ENCODE peak calls at places on chromosomes 7 and 10, in five cellular contexts. S is tibial nerve, K is neural progenitor cell, I is left ventricle myocardium inferior, Z is H9. X is an unnamed sample. For H3K9me3, the result is how much of the 10 kb centered on the place peaks cover.

GRCh38 chr10:61903991-61904350 is 2.5 kb downstream of the ARID5B start:
- DNase-seq in Z (no peak), I (no peak), K (no peak), S (no peak), X (no peak)

GRCh38 chr10:27741173-27742091 is 4.2 kb downstream of the MKX start:
- DNase-seq in I (peak), S (no peak), K (peak), Z (peak), X (no peak)

GRCh38 chr10:85611093-85611740 is 755.4 kb downstream of the GRID1 start:
- DNase-seq in Z (peak), S (no peak), I (no peak), K (peak), X (no peak)

GRCh38 chr10:128631801-128632241 is 505.6 kb upstream of the MKI67 start:
- DNase-seq in I (no peak), K (peak), S (peak), Z (no peak), X (no peak)

GRCh38 chr10:98429320-98430072 is 14.5 kb upstream of the PYROXD2 start:
- DNase-seq in Z (no peak), K (no peak), I (no peak), S (no peak), X (no peak)

GRCh38 chr7:113100091-113100723 is 13.6 kb upstream of the GPR85 start:
- DNase-seq in S (no peak), K (no peak), I (peak), Z (no peak), X (no peak)

GRCh38 chr10:49767752-49768151 is 5.6 kb upstream of the OGDHL start:
- DNase-seq in S (no peak), I (no peak), K (no peak), Z (peak), X (no peak)

GRCh38 chr7:111108526-111108925 is 17.6 kb downstream of the LRRN3 start:
- DNase-seq in K (no peak), I (no peak), S (no peak), Z (no peak), X (no peak)

GRCh38 chr10:129033790-129034272 is 433.2 kb upstream of the MGMT start:
- DNase-seq in K (peak), S (no peak), I (no peak), Z (no peak), X (no peak)

GRCh38 chr7:140003913-140004382 is 58.8 kb downstream of the PARP12 start:
- DNase-seq in Z (peak), K (peak), S (peak), I (no peak), X (no peak)

GRCh38 chr10:71036586-71036985 is 148.2 kb upstream of the PCBD1 start:
- DNase-seq in Z (no peak), S (no peak), K (no peak), I (no peak), X (no peak)

GRCh38 chr7:133805426-133805825 is 321.7 kb upstream of the LRGUK start:
- DNase-seq in S (no peak), K (no peak), I (no peak), Z (no peak), X (no peak)

GRCh38 chr7:14505906-14506305 is 396.6 kb downstream of the DGKB start:
- DNase-seq in K (no peak), Z (no peak), S (no peak), I (no peak), X (no peak)

GRCh38 chr7:14507617-14508016 is 394.9 kb downstream of the DGKB start:
- DNase-seq in I (no peak), Z (no peak), S (no peak), K (no peak), X (no peak)

GRCh38 chr7:14501436-14501835 is 401.1 kb downstream of the DGKB start:
- DNase-seq in Z (no peak), I (no peak), K (no peak), S (no peak), X (no peak)

DNA sequence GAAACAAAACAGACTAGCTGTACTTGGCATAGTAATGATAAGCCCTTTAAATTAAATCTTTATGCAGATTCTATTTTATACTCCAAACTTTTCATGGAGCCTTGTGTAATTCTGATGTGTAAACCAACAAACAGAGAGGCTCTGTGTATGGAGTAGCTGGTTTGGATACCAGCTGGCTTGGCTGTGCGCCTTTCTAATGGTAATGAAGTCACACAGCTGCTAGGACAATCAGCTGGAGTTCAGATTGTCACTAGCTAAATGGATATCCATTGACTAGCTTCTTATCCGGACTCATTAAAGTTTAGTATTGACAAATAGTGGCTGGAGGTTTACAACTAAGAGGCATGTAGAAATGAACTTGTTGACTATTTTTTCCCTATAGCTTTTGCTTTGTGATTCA is 398.4 kb downstream of the DGKB start:
- DNase-seq in I (no peak), Z (peak), K (peak), S (no peak), X (no peak)
- H3K9me3 ChIP-seq in I (under half), Z (under half), K (under half), S (under half), X (under half)

GRCh38 chr10:131448171-131448570 is 136.7 kb upstream of the TCERG1L start:
- DNase-seq in S (no peak), Z (no peak), I (no peak), K (no peak), X (no peak)

GRCh38 chr10:131448883-131449282 is 137.4 kb upstream of the TCERG1L start:
- DNase-seq in Z (no peak), I (no peak), K (no peak), S (no peak), X (no peak)

GRCh38 chr10:131444862-131445461 is 133.4 kb upstream of the TCERG1L start:
- DNase-seq in I (no peak), K (no peak), S (no peak), Z (no peak), X (no peak)

GRCh38 chr10:131444286-131444685 is 132.8 kb upstream of the TCERG1L start:
- DNase-seq in K (no peak), Z (no peak), S (no peak), I (no peak), X (no peak)

DNA sequence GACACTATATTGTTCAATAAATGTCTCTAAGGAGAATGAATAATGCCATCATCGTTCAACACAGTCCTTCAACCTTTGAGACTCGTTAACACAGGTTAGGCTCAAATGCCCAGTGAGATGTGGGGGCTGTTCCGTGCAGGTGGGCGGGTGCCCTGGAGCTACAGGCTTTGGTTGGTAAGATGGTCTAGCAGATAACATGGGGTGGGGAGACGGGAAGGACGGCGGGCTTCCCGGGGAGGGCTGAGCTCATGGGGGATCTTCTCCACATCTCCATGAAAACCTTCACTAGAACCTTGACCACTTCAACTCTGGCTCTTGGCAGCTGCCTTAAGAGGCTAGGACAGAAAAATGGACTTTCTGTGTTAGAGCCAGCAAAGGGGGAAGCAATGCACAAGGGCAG is 134.1 kb upstream of the TCERG1L start:
- DNase-seq in K (no peak), S (no peak), I (no peak), Z (no peak), X (no peak)
- H3K9me3 ChIP-seq in K (under half), S (under half), I (under half), Z (under half), X (under half)

DNA sequence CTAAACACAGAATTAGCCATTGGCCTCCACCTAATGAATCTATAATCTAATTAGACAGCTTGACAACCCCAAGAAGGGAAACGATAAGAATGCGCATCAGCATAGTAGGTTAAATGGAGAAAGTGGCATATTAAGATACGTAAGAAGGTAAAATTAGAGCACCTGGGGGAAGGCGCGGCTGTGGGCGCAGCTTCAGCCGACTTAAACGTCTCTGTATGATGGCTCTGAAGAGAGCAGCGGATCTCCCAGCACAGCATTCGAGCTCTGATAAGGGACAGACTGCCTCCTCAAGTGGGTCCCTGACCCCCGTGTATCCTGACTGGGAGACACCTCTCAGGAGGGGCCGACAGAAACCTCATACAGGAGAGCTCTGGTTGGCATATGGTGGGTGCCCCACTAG is 518.8 kb downstream of the PHTF2 start:
- DNase-seq in I (no peak), S (no peak), Z (no peak), K (no peak), X (no peak)
- H3K9me3 ChIP-seq in I (under half), S (under half), Z (under half), K (under half), X (under half)

DNA sequence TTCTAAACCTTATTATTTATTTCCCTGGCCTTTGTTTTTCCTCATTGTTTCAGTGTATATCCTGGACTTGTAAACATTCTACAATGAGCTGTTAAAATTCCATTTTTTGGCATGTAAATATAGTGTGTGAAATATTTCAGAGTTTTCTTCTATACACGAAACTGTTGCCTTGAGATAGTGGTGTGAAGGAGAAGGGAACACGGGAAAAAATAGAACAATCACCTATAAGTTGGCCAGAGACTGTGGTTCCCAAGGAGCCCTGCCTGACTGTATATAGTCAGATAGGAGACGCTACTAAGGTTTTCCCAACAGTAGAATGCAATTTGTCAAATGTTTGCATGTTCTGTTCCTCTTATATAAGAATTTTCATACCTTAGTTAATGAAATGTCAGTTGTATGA is 155.6 kb downstream of the ETV1 start:
- DNase-seq in S (no peak), I (no peak), K (peak), Z (no peak), X (no peak)
- H3K9me3 ChIP-seq in S (under half), I (under half), K (under half), Z (under half), X (under half)

DNA sequence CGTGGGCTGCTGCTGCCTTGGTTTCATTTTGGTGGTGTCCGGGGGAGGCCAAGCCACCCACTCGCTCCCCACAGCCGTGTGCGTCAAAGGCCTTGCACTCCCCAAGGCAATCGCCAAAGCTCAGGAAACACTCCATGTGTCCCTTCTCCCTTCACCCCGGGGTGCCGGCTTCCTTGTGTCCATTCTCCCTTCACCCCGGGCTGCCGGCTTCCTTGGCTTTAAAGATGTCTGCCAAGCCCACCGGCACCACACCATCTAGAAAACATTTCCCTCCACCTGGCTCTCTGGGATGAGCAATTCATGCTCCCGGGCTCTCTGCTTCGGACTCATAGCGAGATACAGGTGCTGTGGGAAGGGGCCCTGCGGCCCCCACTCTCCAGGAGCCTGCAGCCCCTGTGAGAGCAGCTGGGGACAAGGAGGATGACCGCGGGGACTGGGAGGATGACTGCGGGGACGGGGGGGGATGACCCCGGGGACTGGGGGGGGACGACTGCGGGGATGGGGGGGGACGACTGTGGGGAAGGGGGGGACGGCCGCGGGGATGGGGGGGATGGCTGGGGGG is 322.1 kb downstream of the DNAJB6 start:
- DNase-seq in I (no peak), S (no peak), Z (no peak), K (no peak), X (no peak)
- H3K9me3 ChIP-seq in I (under half), S (under half), Z (under half), K (under half), X (under half)